ENCODE peak calls at places on chromosomes 12 and 14, in six cellular contexts. T is pancreas, Z is testis, M is lower lobe of right lung, A is mesenchymal stem cell, L is heart left ventricle. W is an unnamed sample.

GRCh38 chr12:123743002-123743401 is 19.1 kb upstream of the DNAH10 start:
- DNase-seq in T (no peak), Z (no peak), M (no peak), A (no peak), L (no peak), W (no peak)

GRCh38 chr12:120757226-120757742 is 31.7 kb downstream of the ACADS start:
- DNase-seq in T (no peak), Z (no peak), M (no peak), A (no peak), L (no peak), W (no peak)

GRCh38 chr12:123912415-123913385 is 59.9 kb downstream of the CCDC92 start:
- DNase-seq in T (no peak), Z (no peak), M (no peak), A (peak), L (no peak), W (peak)

GRCh38 chr14:98578204-98578603 is 693.8 kb downstream of the BCL11B start:
- DNase-seq in T (no peak), Z (no peak), M (no peak), A (no peak), L (no peak), W (no peak)

GRCh38 chr12:90999946-91000345 is 4.8 kb downstream of the EPYC start:
- DNase-seq in T (no peak), Z (no peak), M (no peak), A (peak), L (no peak), W (no peak)

GRCh38 chr12:120224304-120225199 is 23.6 kb upstream of the RPLP0 start:
- DNase-seq in T (peak), Z (peak), M (peak), A (no peak), L (peak), W (no peak)

GRCh38 chr12:113260636-113261300 is 39.5 kb downstream of the TPCN1 start:
- DNase-seq in T (no peak), Z (no peak), M (no peak), A (no peak), L (no peak), W (no peak)

GRCh38 chr12:115867854-115868253 is 409.6 kb downstream of the MED13L start:
- DNase-seq in T (no peak), Z (no peak), M (no peak), A (no peak), L (no peak), W (no peak)

GRCh38 chr14:98198385-98198784 is 1073.6 kb downstream of the BCL11B start:
- DNase-seq in T (no peak), Z (no peak), M (no peak), A (no peak), L (no peak), W (no peak)

GRCh38 chr12:96828169-96828789 is 78.8 kb upstream of the NEDD1 start:
- DNase-seq in T (no peak), Z (no peak), M (no peak), A (no peak), L (no peak), W (no peak)

GRCh38 chr14:55586411-55586810 is 6.4 kb downstream of the KTN1 start:
- DNase-seq in T (no peak), Z (no peak), M (no peak), A (no peak), L (no peak), W (no peak)

GRCh38 chr12:45353944-45354343 is 138.0 kb downstream of the ANO6 start:
- DNase-seq in T (no peak), Z (no peak), M (no peak), A (no peak), L (no peak), W (no peak)

GRCh38 chr14:69002069-69002468 is 23.0 kb upstream of the ACTN1 start:
- DNase-seq in T (peak), Z (peak), M (no peak), A (peak), L (peak), W (no peak)

GRCh38 chr12:100163416-100164152 is 20.9 kb upstream of the BLTP3B start:
- DNase-seq in T (peak), Z (peak), M (peak), A (peak), L (peak), W (peak)

GRCh38 chr14:83071888-83072501 is 1538.3 kb upstream of the SEL1L start:
- DNase-seq in T (no peak), Z (no peak), M (no peak), A (peak), L (no peak), W (no peak)

GRCh38 chr12:95412826-95413311 is 61.1 kb upstream of the METAP2 start:
- DNase-seq in T (no peak), Z (no peak), M (no peak), A (peak), L (no peak), W (no peak)

GRCh38 chr12:3135522-3136461 is 58.6 kb downstream of the TSPAN9 start:
- DNase-seq in T (peak), Z (peak), M (no peak), A (peak), L (peak), W (no peak)

GRCh38 chr14:26281280-26281998 is 316.4 kb downstream of the NOVA1 start:
- DNase-seq in T (no peak), Z (no peak), M (no peak), A (peak), L (no peak), W (no peak)

GRCh38 chr12:66600805-66601392 is 78.0 kb downstream of the GRIP1 start:
- DNase-seq in T (no peak), Z (no peak), M (no peak), A (no peak), L (no peak), W (no peak)

GRCh38 chr12:92089559-92089958 is 56.1 kb downstream of the BTG1 start:
- DNase-seq in T (no peak), Z (no peak), M (no peak), A (no peak), L (no peak), W (no peak)

GRCh38 chr14:60655114-60655897 is 6.0 kb upstream of the SIX1 start:
- DNase-seq in T (no peak), Z (no peak), M (no peak), A (no peak), L (no peak), W (no peak)

GRCh38 chr14:33515441-33515840 is 435.4 kb downstream of the EGLN3 start:
- DNase-seq in T (no peak), Z (no peak), M (no peak), A (no peak), L (no peak), W (no peak)

GRCh38 chr12:113072136-113072535 is 15.6 kb downstream of the DTX1 start:
- DNase-seq in T (no peak), Z (peak), M (no peak), A (no peak), L (no peak), W (no peak)

GRCh38 chr12:50488801-50489200 is 16.0 kb upstream of the DIP2B start:
- DNase-seq in T (no peak), Z (no peak), M (no peak), A (peak), L (no peak), W (no peak)

GRCh38 chr12:46222642-46223041 is 46.2 kb downstream of the SLC38A1 start:
- DNase-seq in T (no peak), Z (no peak), M (no peak), A (no peak), L (no peak), W (no peak)

GRCh38 chr14:74459289-74459946 is 33.4 kb upstream of the SYNDIG1L start:
- DNase-seq in T (peak), Z (peak), M (no peak), A (peak), L (no peak), W (peak)

GRCh38 chr12:47715393-47715876 is 9.6 kb upstream of the RPAP3 start:
- DNase-seq in T (peak), Z (peak), M (peak), A (peak), L (peak), W (peak)

GRCh38 chr12:116336542-116337065 is 59.1 kb upstream of the MED13L start:
- DNase-seq in T (no peak), Z (no peak), M (peak), A (peak), L (no peak), W (no peak)

GRCh38 chr14:35347323-35348043 is 55.3 kb downstream of the PSMA6 start:
- DNase-seq in T (peak), Z (peak), M (peak), A (no peak), L (no peak), W (peak)

GRCh38 chr12:130489293-130489692 is 151.6 kb downstream of the PIWIL1 start:
- DNase-seq in T (no peak), Z (no peak), M (no peak), A (no peak), L (no peak), W (no peak)

GRCh38 chr12:53268637-53269562 is 801 bp downstream of the ESPL1 start:
- DNase-seq in T (no peak), Z (no peak), M (no peak), A (peak), L (no peak), W (no peak)

GRCh38 chr12:32211769-32212156 is 105.1 kb downstream of the BICD1 start:
- DNase-seq in T (no peak), Z (no peak), M (no peak), A (no peak), L (no peak), W (no peak)

GRCh38 chr12:45050751-45051489 is at the start of gene DBX2:
- DNase-seq in T (no peak), Z (peak), M (peak), A (no peak), L (no peak), W (peak)

GRCh38 chr12:12788131-12788530 is 2.7 kb downstream of the APOLD1 start:
- DNase-seq in T (no peak), Z (no peak), M (no peak), A (no peak), L (peak), W (no peak)

GRCh38 chr14:104443391-104444158 is 136.0 kb upstream of the C14orf180 start:
- DNase-seq in T (no peak), Z (no peak), M (no peak), A (no peak), L (no peak), W (peak)

GRCh38 chr12:1692221-1692620 is 1.4 kb downstream of the ADIPOR2 start:
- DNase-seq in T (no peak), Z (no peak), M (no peak), A (no peak), L (no peak), W (no peak)
- H3K4me3 ChIP-seq in T (peak), Z (peak), M (peak), A (no peak), L (peak), W (peak)

GRCh38 chr14:24399981-24400718 is 1.3 kb downstream of the NYNRIN start:
- DNase-seq in T (no peak), Z (no peak), M (no peak), A (no peak), L (no peak), W (no peak)
- H3K4me3 ChIP-seq in T (peak), Z (peak), M (peak), A (no peak), L (peak), W (peak)

DNA sequence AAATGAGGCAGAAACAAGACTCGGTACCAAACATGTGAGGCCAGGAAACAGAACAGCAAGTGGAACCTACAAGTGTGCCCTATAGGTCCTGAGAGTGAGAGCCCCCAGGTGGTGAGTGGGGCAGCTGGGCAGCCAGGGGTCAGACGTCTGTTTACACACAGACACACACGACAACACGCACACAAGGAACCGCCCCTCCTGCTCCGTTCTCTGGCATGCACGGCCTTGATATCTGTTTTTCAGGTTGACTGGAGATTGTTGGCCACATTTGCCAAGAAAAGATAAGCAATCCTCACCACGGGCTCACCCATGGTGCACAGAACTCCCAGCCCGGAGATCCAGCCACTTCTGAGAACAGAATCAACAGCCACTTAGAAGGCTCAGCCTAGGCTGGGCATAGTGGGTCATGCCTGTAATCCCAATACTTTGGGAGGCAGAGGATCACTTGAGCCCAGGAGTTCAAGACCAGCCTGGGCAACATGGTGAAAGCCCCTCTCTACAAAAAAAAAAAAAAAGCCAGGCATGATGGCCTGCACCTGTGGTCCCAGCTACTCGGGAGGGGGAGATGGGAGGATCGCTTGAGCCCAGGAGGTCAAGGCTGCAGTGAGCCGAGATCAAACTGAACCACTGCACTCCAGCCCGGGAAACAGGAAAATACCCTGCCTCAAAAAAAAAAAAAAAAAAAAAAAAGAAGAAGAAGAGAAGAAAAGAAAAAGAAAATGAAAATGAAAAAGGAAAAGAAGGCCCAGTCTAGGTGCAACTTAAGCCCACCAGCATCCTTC is 19.4 kb upstream of the EIF5 start:
- DNase-seq in T (no peak), Z (no peak), M (no peak), A (no peak), L (no peak), W (no peak)
- H3K4me3 ChIP-seq in T (no peak), Z (no peak), M (no peak), A (no peak), L (no peak), W (no peak)

GRCh38 chr12:25384954-25385216 is 134.2 kb upstream of the KRAS start:
- DNase-seq in T (no peak), Z (no peak), M (no peak), A (no peak), L (no peak), W (no peak)
- H3K4me3 ChIP-seq in T (peak), Z (peak), M (peak), A (peak), L (peak), W (peak)

W was measured in psoas muscle.